ENCODE peak calls at places on chromosome 10, in seven cellular contexts. U is GM12891, I is GM12892, C is K562, V is HepG2, R is GM12878, S is H1. N is an unnamed sample.

GRCh38 chr10:30346135-30346534 is 2.9 kb downstream of the MTPAP start:
- DNase-seq in U (no peak), I (no peak), C (no peak), V (no peak), R (no peak), S (no peak), N (no peak)

GRCh38 chr10:43667317-43667731 is 18.6 kb upstream of the ZNF32 start:
- DNase-seq in U (no peak), I (no peak), C (peak; percentile 53), V (no peak), R (no peak), S (peak; percentile 59), N (peak; percentile 86)

GRCh38 chr10:97618733-97619132 is 14.6 kb downstream of the MORN4 start:
- DNase-seq in U (no peak), I (no peak), C (no peak), V (no peak), R (no peak), S (no peak), N (no peak)

GRCh38 chr10:15718495-15719061 is 1.1 kb downstream of the ITGA8 start:
- DNase-seq in U (no peak), I (no peak), C (no peak), V (no peak), R (no peak), S (peak; percentile 60), N (no peak)

GRCh38 chr10:3526721-3527120 is 258.3 kb downstream of the KLF6 start:
- DNase-seq in U (no peak), I (no peak), C (no peak), V (no peak), R (no peak), S (no peak), N (no peak)

GRCh38 chr10:21194510-21194993 is 297.4 kb upstream of the NEBL start:
- DNase-seq in U (no peak), I (no peak), C (no peak), V (peak; percentile 31), R (no peak), S (no peak), N (peak; percentile 34)

GRCh38 chr10:7157091-7157490 is 253.7 kb downstream of the SFMBT2 start:
- DNase-seq in U (no peak), I (no peak), C (no peak), V (no peak), R (no peak), S (no peak), N (no peak)

GRCh38 chr10:78972947-78973900 is 95.5 kb upstream of the ZMIZ1 start:
- DNase-seq in U (peak; percentile 95), I (peak; percentile 92), C (peak; percentile 94), V (peak; percentile 97), R (peak; percentile 43), S (peak; percentile 72), N (peak; percentile 92)

GRCh38 chr10:28926932-28927331 is 249.6 kb downstream of the BAMBI start:
- DNase-seq in U (no peak), I (no peak), C (no peak), V (no peak), R (no peak), S (no peak), N (no peak)

GRCh38 chr10:11886138-11886474 is 63.0 kb downstream of the PROSER2 start:
- DNase-seq in U (no peak), I (no peak), C (no peak), V (no peak), R (no peak), S (no peak), N (no peak)

GRCh38 chr10:88196298-88196697 is 332.9 kb downstream of the PTEN start:
- DNase-seq in U (no peak), I (no peak), C (no peak), V (no peak), R (no peak), S (no peak), N (no peak)

GRCh38 chr10:52437205-52437646 is 123.1 kb downstream of the DKK1 start:
- DNase-seq in U (no peak), I (no peak), C (no peak), V (no peak), R (peak; percentile 2), S (no peak), N (no peak)

GRCh38 chr10:107618461-107619093 is 454.1 kb upstream of the SORCS1 start:
- DNase-seq in U (no peak), I (no peak), C (no peak), V (no peak), R (no peak), S (no peak), N (no peak)

GRCh38 chr10:4023997-4024396 is 239.0 kb upstream of the KLF6 start:
- DNase-seq in U (no peak), I (no peak), C (no peak), V (no peak), R (no peak), S (no peak), N (no peak)

GRCh38 chr10:86164216-86164774 is 202.3 kb downstream of the GRID1 start:
- DNase-seq in U (no peak), I (no peak), C (no peak), V (peak; percentile 6), R (no peak), S (no peak), N (no peak)

GRCh38 chr10:124529661-124530214 is 68.1 kb downstream of the LHPP start:
- DNase-seq in U (no peak), I (no peak), C (no peak), V (no peak), R (no peak), S (no peak), N (no peak)

GRCh38 chr10:128125944-128126764 is at the start of gene MKI67:
- DNase-seq in U (peak; percentile 86), I (peak; percentile 77), C (peak; percentile 85), V (peak; percentile 91), R (peak; percentile 71), S (peak; percentile 84), N (peak; percentile 97)

GRCh38 chr10:12357525-12358151 is 8.3 kb downstream of the CAMK1D start:
- DNase-seq in U (no peak), I (no peak), C (no peak), V (no peak), R (no peak), S (no peak), N (no peak)

GRCh38 chr10:9301148-9301547 is 1246.7 kb downstream of the GATA3 start:
- DNase-seq in U (no peak), I (no peak), C (no peak), V (no peak), R (no peak), S (no peak), N (no peak)

GRCh38 chr10:87664276-87664687 is 4.6 kb downstream of the PAPSS2 start:
- DNase-seq in U (no peak), I (no peak), C (no peak), V (no peak), R (no peak), S (no peak), N (no peak)

GRCh38 chr10:79073784-79074432 is 5.1 kb downstream of the ZMIZ1 start:
- DNase-seq in U (no peak), I (no peak), C (no peak), V (peak; percentile 61), R (no peak), S (no peak), N (no peak)

GRCh38 chr10:98415710-98416077 is 712 bp upstream of the PYROXD2 start:
- DNase-seq in U (no peak), I (no peak), C (no peak), V (peak; percentile 12), R (no peak), S (no peak), N (peak; percentile 44)

GRCh38 chr10:117168135-117168674 is 29.1 kb upstream of the KCNK18 start:
- DNase-seq in U (peak; percentile 82), I (peak; percentile 88), C (peak; percentile 84), V (no peak), R (no peak), S (peak; percentile 96), N (peak; percentile 96)

GRCh38 chr10:74909665-74910064 is 83.3 kb downstream of the KAT6B start:
- DNase-seq in U (no peak), I (no peak), C (no peak), V (no peak), R (no peak), S (no peak), N (no peak)

DNA sequence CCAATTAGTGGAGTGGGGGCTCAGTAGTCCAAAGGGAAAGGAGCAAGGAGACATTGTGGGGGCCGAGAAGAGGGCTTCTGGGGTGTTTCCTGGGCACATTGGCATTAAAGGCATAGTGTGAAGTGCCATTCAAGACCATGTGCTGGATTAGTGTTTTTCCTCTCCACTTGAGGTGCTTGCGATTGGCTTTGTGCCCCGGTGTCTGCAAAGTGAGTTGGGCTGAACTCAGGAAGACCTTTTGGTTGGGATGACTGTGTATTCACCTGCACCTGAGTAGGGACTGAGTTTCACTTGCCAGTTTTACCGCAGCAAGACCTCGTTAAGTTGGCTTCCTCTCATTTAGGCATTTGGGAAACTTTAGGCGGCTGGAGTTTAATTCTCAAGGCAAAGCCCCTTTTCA is 73.0 kb downstream of the TCF7L2 start:
- DNase-seq in U (no peak), I (no peak), C (no peak), V (no peak), R (no peak), S (no peak), N (no peak)
- TF ChIP-seq TAF1 in U (no peak), I (no peak), C (no peak), V (no peak), R (no peak), S (no peak), N (no peak)

GRCh38 chr10:114437456-114438292 is 33.4 kb upstream of the AFAP1L2 start:
- DNase-seq in U (no peak), I (no peak), C (peak; percentile 32), V (peak; percentile 12), R (no peak), S (no peak), N (peak; percentile 27)
- TF ChIP-seq TAF1 in U (no peak), I (no peak), C (no peak), V (no peak), R (no peak), S (no peak), N (no peak)

DNA sequence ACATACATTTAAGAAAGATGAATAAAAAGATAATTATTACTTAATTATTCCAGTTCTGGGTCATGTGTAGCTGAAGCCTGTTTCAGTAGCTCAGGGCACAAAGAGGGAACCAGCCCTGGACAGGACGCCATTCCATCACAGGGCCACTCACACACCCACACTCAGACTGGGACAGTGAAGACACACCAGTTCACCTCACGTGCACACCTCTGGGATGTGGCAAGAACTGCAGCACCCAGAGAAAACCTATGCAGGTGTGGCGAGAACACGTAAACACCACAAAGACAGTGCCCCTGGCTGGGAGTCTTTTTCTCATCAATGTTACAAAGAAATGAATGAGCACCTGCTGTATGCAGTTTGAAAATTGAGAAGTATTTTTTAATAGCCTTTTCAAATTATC is 1.6 kb upstream of the IDI1 start:
- DNase-seq in U (no peak), I (no peak), C (no peak), V (peak; percentile 75), R (no peak), S (no peak), N (no peak)
- TF ChIP-seq TAF1 in U (no peak), I (no peak), C (no peak), V (no peak), R (no peak), S (no peak), N (no peak)

GRCh38 chr10:26254616-26255015 is 38.0 kb downstream of the GAD2 start:
- DNase-seq in U (no peak), I (no peak), C (no peak), V (no peak), R (no peak), S (no peak), N (no peak)

GRCh38 chr10:26251925-26252324 is 35.4 kb downstream of the GAD2 start:
- DNase-seq in U (no peak), I (no peak), C (no peak), V (no peak), R (no peak), S (no peak), N (no peak)

GRCh38 chr10:26249681-26250080 is 33.1 kb downstream of the GAD2 start:
- DNase-seq in U (no peak), I (no peak), C (no peak), V (no peak), R (no peak), S (no peak), N (no peak)
- TF ChIP-seq TAF1 in U (no peak), I (no peak), C (no peak), V (no peak), R (no peak), S (no peak), N (no peak)

N was measured in SK-N-SH.